ENCODE peak calls at places on chromosomes 5 and 9, in seven cellular contexts. V is transverse colon, A is tibial nerve, Y is foreskin keratinocyte, P is cardiac muscle cell, L is A549, S is fibroblast of lung. T is an unnamed sample.

GRCh38 chr5:83363111-83363510 is 108.4 kb upstream of the VCAN start:
- DNase-seq in Y (no peak), S (no peak), A (no peak), V (no peak), P (no peak), L (no peak), T (no peak)

GRCh38 chr5:11385901-11386293 is 518.3 kb downstream of the CTNND2 start:
- DNase-seq in S (no peak), L (no peak), Y (no peak), V (no peak), P (no peak), A (no peak), T (no peak)

GRCh38 chr9:34701769-34702736 is 7.9 kb downstream of the CCL21 start:
- DNase-seq in V (peak), P (peak), S (peak), L (peak), Y (peak), A (peak), T (peak)

GRCh38 chr5:66958126-66958983 is 238.2 kb downstream of the CD180 start:
- DNase-seq in Y (peak), V (no peak), P (peak), L (no peak), S (peak), A (no peak), T (peak)

GRCh38 chr5:87361031-87361443 is 51.7 kb downstream of the CCNH start:
- DNase-seq in Y (no peak), A (no peak), P (peak), V (no peak), L (no peak), S (peak), T (no peak)

GRCh38 chr5:1510151-1510561 is 13.6 kb downstream of the LPCAT1 start:
- DNase-seq in S (no peak), Y (no peak), L (no peak), V (peak), A (no peak), P (no peak), T (no peak)

GRCh38 chr9:76116913-76117312 is 226.4 kb downstream of the PCSK5 start:
- DNase-seq in V (no peak), A (no peak), L (no peak), S (no peak), Y (peak), P (no peak), T (no peak)

GRCh38 chr5:111345731-111346130 is 121.5 kb downstream of the CAMK4 start:
- DNase-seq in A (no peak), Y (no peak), L (no peak), V (no peak), P (no peak), S (peak), T (no peak)

GRCh38 chr9:132644251-132644650 is 25.5 kb downstream of the DDX31 start:
- DNase-seq in A (no peak), S (no peak), L (peak), P (no peak), Y (no peak), V (no peak), T (no peak)

DNA sequence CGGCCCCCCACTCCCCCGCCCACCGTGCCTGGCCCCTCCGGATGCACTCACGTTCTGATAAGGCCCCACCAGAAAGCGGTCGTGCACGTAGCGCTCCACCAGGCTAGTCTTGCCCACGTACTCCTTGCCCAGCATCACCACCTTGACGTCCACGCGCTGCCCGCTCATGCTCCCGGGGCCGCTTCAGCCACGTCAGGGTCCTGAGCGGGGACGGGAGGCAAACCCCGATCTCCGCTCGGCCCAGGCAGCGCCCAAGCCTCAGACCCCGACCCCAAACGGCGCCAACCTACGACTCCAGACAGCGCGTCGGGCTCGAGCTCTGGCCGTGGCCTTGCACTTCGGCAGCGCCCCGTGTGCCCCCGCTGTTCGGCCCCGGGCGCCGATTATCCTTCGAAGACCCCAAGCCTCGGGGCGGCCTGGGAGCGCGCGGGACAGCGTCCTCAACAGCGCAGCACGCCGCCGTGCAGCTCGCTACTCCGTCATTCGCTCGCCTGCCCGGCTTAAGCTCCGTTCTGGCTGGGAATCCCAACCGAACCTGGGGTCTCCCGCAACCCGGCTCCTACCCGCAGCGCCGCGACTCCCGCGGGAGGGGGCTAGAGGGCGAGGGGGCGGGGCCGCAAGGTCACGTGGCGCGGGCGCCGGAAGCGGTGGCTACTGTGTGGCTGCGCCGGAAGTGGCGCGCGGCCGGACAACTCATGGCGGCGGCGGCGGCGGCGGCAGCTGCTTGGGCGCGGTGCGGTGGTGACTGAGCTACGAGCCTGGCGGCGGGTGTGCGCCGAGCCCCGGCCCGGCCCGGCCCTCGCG is at the start of the genes PRELID1 and RAB24:
- DNase-seq in Y (no peak), V (peak), L (peak), S (peak), P (peak), A (peak), T (peak)
- TF ChIP-seq CTCF in Y (peak), V (no peak), L (peak), S (peak), P (peak), A (peak), T (peak)

DNA sequence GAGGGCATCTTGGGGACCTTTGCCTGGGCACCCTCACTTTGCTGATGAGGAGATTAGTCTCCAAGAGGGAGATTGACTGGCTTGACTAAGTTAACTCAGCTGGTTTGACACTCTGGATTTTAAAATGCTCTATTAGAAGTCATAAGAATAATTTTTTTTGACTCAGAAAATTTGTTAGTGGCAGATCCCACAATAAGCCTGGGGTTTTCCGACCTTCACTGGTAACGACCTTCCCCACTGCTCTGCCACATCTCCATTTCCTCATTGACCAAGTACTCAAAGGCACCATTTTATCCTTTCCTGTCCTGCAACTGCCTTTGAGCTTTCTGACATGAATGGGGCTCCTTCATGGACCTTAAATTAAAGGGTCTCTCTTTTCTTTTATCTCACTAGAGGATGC is 67.0 kb downstream of the ARHGEF28 start:
- DNase-seq in S (no peak), L (no peak), P (no peak), A (no peak), Y (no peak), V (no peak), T (no peak)
- H3K27ac ChIP-seq in S (no peak), L (peak), P (no peak), A (peak), Y (peak), V (no peak), T (peak)

DNA sequence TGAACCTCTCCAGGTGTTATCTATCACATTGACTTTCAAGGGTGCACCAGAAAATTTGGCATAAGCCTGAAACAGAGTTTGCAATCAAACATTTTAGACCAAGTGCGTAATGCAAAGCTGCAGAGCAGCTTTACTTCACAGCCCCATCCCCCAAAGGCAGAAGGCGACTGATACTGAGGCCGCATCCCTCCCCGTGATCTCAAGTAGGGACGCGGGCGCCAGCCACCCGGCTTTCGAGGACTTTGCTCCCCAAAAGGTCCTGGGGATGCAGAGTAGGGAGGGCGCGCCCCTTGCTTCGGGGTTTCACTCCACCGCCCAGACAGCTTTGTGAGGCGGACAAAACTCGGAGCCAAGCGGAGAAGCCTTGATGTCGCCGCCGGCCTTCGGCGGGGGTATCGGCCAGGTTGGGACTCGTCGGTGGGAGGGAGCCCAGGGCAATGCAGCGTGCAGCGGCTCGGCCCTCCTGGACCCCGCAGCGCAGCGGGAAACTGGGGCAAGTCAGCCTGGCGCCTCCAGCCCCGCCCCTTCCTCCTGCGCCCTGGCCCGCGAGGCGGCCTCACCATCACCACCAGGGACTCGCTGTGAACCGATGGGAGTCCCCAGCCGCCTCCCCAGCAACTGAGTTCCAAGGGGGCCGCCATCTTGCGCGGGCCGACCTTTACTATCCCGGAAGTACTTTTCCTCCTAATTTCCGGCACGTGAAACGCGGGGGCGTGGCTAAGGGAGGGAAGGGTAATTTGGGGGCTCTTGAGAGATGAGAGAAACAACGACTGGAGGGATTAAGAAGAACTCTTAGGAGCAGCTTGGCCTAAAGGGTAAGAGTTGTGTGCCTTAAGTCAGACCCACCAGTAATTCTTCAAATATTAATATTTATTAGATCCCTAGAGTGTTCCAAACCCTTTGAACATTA is at the start of gene MTX3:
- DNase-seq in P (peak), S (peak), Y (peak), A (peak), V (peak), L (peak), T (peak)
- TF ChIP-seq CTCF in P (no peak), S (no peak), Y (no peak), A (no peak), V (no peak), L (no peak), T (no peak)

DNA sequence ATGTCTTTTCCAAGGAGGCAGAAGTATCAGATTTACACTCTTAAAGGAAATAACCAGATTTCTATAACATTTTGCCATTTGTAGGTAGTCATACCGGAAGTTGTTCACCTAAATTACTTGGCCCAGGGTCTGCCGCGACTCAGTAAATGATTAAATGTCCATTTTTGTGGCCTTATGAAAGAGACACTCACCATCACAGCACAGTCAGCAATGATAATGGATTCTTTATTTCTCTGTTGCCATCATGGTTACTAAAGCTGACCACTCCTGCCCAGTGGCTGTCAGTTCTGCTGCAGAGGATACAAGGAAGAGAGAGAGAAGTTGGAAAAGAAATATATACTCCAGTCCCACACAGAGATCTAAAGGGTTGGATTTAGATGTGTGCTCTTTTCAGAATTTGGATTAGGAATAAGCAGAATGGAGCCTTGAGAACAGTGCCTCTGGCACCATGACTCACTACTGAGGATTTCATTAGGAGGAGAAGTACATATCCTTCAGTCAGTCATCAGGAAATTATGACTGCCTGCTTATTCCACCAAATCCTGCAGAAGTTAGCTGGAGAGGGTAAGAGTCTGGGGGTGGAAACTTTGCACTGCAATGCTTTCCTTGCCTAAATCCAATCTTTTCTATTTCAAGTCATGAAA is 72.7 kb upstream of the EFNA5 start:
- DNase-seq in L (peak), S (peak), V (no peak), P (no peak), Y (peak), A (no peak), T (peak)
- H3K27ac ChIP-seq in L (no peak), S (no peak), V (no peak), P (no peak), Y (no peak), A (no peak), T (no peak)

T was measured in RWPE1.